ENCODE peak calls at places on chromosomes 3 and 15, in six cellular contexts. One of them, this sample, is unnamed.
A peak's percentile ranks its signal among the peaks of the same experiment; 100 is the strongest.

GRCh38 chr15:84764989-84765388 is 16.6 kb downstream of the ZNF592 start:
- DNase-seq in GM12878: no peak
- DNase-seq in HepG2: no peak
- DNase-seq in ovary: no peak
- DNase-seq in stomach: no peak
- DNase-seq in sigmoid colon: no peak
- DNase-seq in this sample: no peak

GRCh38 chr3:193746832-193747231 is 153.8 kb downstream of the OPA1 start:
- DNase-seq in stomach: no peak
- DNase-seq in sigmoid colon: no peak
- DNase-seq in ovary: no peak
- DNase-seq in GM12878: no peak
- DNase-seq in HepG2: no peak
- DNase-seq in this sample: no peak

GRCh38 chr15:48653216-48653615 is 7.7 kb upstream of the FBN1 start:
- DNase-seq in GM12878: no peak
- DNase-seq in sigmoid colon: no peak
- DNase-seq in ovary: no peak
- DNase-seq in HepG2: no peak
- DNase-seq in stomach: no peak
- DNase-seq in this sample: no peak

GRCh38 chr15:65245096-65245849 is 34.0 kb upstream of the CILP start:
- DNase-seq in stomach: no peak
- DNase-seq in HepG2: peak; percentile 75
- DNase-seq in ovary: peak; percentile 72
- DNase-seq in sigmoid colon: peak; percentile 93
- DNase-seq in GM12878: no peak
- DNase-seq in this sample: no peak

GRCh38 chr3:134008630-134009156 is 21.0 kb downstream of the SLCO2A1 start:
- DNase-seq in stomach: no peak
- DNase-seq in sigmoid colon: peak; percentile 10
- DNase-seq in ovary: no peak
- DNase-seq in GM12878: no peak
- DNase-seq in HepG2: no peak
- DNase-seq in this sample: no peak

GRCh38 chr3:142447308-142447851 is 457 bp downstream of the XRN1 start:
- DNase-seq in sigmoid colon: peak; percentile 68
- DNase-seq in GM12878: no peak
- DNase-seq in stomach: peak; percentile 34
- DNase-seq in HepG2: peak; percentile 39
- DNase-seq in ovary: peak; percentile 60
- DNase-seq in this sample: peak; percentile 80

GRCh38 chr3:155390361-155390760 is 96.9 kb upstream of the STRIT1 start:
- DNase-seq in ovary: no peak
- DNase-seq in stomach: no peak
- DNase-seq in GM12878: no peak
- DNase-seq in sigmoid colon: no peak
- DNase-seq in HepG2: no peak
- DNase-seq in this sample: no peak

GRCh38 chr15:41928100-41928499 is 34.2 kb upstream of the SPTBN5 start:
- DNase-seq in HepG2: peak; percentile 82
- DNase-seq in GM12878: peak; percentile 20
- DNase-seq in sigmoid colon: no peak
- DNase-seq in stomach: no peak
- DNase-seq in ovary: no peak
- DNase-seq in this sample: no peak

GRCh38 chr3:33008282-33008681 is 56.8 kb downstream of the CCR4 start:
- DNase-seq in stomach: no peak
- DNase-seq in GM12878: no peak
- DNase-seq in HepG2: no peak
- DNase-seq in ovary: no peak
- DNase-seq in sigmoid colon: no peak
- DNase-seq in this sample: no peak

GRCh38 chr3:128122013-128122412 is 1.6 kb downstream of the RUVBL1 start:
- DNase-seq in HepG2: no peak
- DNase-seq in GM12878: no peak
- DNase-seq in stomach: no peak
- DNase-seq in sigmoid colon: no peak
- DNase-seq in ovary: no peak
- DNase-seq in this sample: no peak
- H3K4me3 ChIP-seq in HepG2: peak overlapping the region; percentile 97
- H3K4me3 ChIP-seq in GM12878: peak overlapping the region; percentile 91
- H3K4me3 ChIP-seq in stomach: no peak overlapping the region
- H3K4me3 ChIP-seq in sigmoid colon: no peak overlapping the region
- H3K4me3 ChIP-seq in ovary: no peak overlapping the region
- H3K4me3 ChIP-seq in this sample: no peak overlapping the region

GRCh38 chr3:160449660-160450598 is at the start of gene TRIM59:
- DNase-seq in stomach: peak; percentile 94
- DNase-seq in sigmoid colon: peak; percentile 95
- DNase-seq in GM12878: peak; percentile 96
- DNase-seq in HepG2: peak; percentile 63
- DNase-seq in ovary: peak; percentile 80
- DNase-seq in this sample: peak; percentile 90
- TF ChIP-seq EP300 in stomach: no peak
- TF ChIP-seq EP300 in sigmoid colon: no peak
- TF ChIP-seq EP300 in GM12878: no peak
- TF ChIP-seq EP300 in HepG2: no peak
- TF ChIP-seq EP300 in ovary: no peak
- TF ChIP-seq EP300 in this sample: no peak

DNA sequence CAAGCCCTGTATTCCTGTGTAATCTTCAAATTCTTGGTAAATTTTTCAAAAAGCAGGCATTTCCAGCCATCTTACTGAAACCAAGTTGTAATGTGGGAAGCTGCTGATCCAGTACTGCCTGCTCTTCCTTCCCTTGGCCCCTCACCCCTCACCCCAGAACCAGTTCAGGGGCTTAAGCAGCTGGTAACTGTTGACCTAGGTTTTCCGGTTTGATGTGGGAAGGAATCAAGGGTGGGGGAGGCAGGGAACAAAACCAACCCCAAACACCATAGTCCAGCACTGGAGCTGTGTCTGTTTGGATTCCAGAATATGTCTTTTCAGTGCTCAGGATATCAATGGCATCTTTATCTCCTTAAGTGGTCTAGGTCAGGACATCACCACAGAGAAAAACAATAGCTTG is 26.7 kb downstream of the SNX1 start:
- DNase-seq in stomach: no peak
- DNase-seq in ovary: no peak
- DNase-seq in HepG2: no peak
- DNase-seq in sigmoid colon: no peak
- DNase-seq in GM12878: no peak
- DNase-seq in this sample: no peak
- TF ChIP-seq POLR2A in stomach: no peak
- TF ChIP-seq POLR2A in ovary: no peak
- TF ChIP-seq POLR2A in HepG2: no peak
- TF ChIP-seq POLR2A in sigmoid colon: no peak
- TF ChIP-seq POLR2A in GM12878: no peak
- TF ChIP-seq POLR2A in this sample: no peak

DNA sequence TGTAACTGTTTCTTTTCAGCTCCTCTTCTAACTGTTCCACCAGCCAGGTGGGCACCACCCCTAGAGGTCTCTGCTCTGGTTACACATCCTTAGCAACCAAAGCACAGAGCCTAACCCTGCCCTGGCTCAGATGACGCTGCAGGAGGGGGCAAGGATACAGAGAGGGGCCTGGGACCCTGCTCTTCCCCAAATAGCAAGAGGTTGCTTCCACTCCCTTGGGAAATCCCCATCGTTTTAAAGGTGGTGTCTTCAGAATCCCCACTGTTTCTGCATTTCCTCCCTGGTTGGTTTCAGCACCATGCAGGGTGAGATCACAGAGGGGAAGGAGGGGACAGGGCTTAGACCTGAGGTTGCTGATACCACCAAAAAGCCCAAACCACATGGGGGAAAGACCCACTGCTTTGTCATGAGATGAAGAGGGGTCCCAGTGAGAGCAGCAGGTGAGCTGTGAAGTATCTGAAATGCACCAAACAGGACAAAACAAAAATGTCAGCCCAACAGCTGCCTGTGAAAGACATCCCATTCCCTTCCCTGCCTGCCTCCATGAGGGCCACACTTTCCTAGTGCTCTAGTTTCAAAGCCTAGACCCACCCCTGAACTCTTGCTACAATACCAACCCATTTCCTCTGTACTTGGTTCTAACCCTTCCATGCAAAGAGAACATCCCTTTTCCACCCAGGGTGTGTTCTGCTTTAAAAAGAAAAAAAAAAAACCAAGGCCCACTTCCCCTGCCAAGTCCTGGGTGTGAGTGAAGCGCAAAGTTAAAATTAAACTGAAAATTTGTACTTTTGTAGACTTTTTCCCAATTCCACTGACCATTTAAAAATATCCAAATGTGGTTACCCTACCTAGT is 29.0 kb downstream of the ANP32A start:
- DNase-seq in ovary: no peak
- DNase-seq in HepG2: no peak
- DNase-seq in sigmoid colon: no peak
- DNase-seq in stomach: no peak
- DNase-seq in GM12878: peak; percentile 87
- DNase-seq in this sample: no peak
- H3K4me3 ChIP-seq in ovary: no peak overlapping the region
- H3K4me3 ChIP-seq in HepG2: no peak overlapping the region
- H3K4me3 ChIP-seq in sigmoid colon: no peak overlapping the region
- H3K4me3 ChIP-seq in stomach: no peak overlapping the region
- H3K4me3 ChIP-seq in GM12878: no peak overlapping the region
- H3K4me3 ChIP-seq in this sample: no peak overlapping the region

GRCh38 chr15:101447168-101447533 is 42.4 kb downstream of the PCSK6 start:
- DNase-seq in sigmoid colon: peak; percentile 55
- DNase-seq in stomach: no peak
- DNase-seq in GM12878: no peak
- DNase-seq in HepG2: no peak
- DNase-seq in ovary: no peak
- DNase-seq in this sample: no peak

GRCh38 chr15:101447561-101448071 is 41.9 kb downstream of the PCSK6 start:
- DNase-seq in stomach: peak; percentile 21
- DNase-seq in GM12878: no peak
- DNase-seq in sigmoid colon: no peak
- DNase-seq in ovary: no peak
- DNase-seq in HepG2: no peak
- DNase-seq in this sample: no peak

GRCh38 chr15:101446527-101447167 is 42.9 kb downstream of the PCSK6 start:
- DNase-seq in HepG2: peak; percentile 84
- DNase-seq in sigmoid colon: peak; percentile 57
- DNase-seq in GM12878: no peak
- DNase-seq in ovary: no peak
- DNase-seq in stomach: peak; percentile 18
- DNase-seq in this sample: no peak

GRCh38 chr15:101445109-101445508 is 44.4 kb downstream of the PCSK6 start:
- DNase-seq in stomach: no peak
- DNase-seq in GM12878: no peak
- DNase-seq in HepG2: no peak
- DNase-seq in ovary: no peak
- DNase-seq in sigmoid colon: no peak
- DNase-seq in this sample: no peak

GRCh38 chr15:101445562-101446526 is 43.7 kb downstream of the PCSK6 start:
- DNase-seq in HepG2: peak; percentile 87
- DNase-seq in stomach: peak; percentile 26
- DNase-seq in ovary: no peak
- DNase-seq in sigmoid colon: peak; percentile 71
- DNase-seq in GM12878: no peak
- DNase-seq in this sample: no peak
- TF ChIP-seq EP300 in HepG2: peak; percentile 65
- TF ChIP-seq EP300 in stomach: no peak
- TF ChIP-seq EP300 in ovary: no peak
- TF ChIP-seq EP300 in sigmoid colon: no peak
- TF ChIP-seq EP300 in GM12878: no peak
- TF ChIP-seq EP300 in this sample: no peak

GRCh38 chr3:52688266-52688665 is 2.4 kb downstream of the GNL3 start:
- DNase-seq in stomach: no peak
- DNase-seq in GM12878: no peak
- DNase-seq in HepG2: no peak
- DNase-seq in sigmoid colon: no peak
- DNase-seq in ovary: no peak
- DNase-seq in this sample: no peak
- TF ChIP-seq POLR2A in stomach: no peak
- TF ChIP-seq POLR2A in GM12878: no peak
- TF ChIP-seq POLR2A in HepG2: no peak
- TF ChIP-seq POLR2A in sigmoid colon: no peak
- TF ChIP-seq POLR2A in ovary: no peak
- TF ChIP-seq POLR2A in this sample: no peak

GRCh38 chr3:124636101-124636862 is 94.0 kb upstream of the UMPS start:
- DNase-seq in stomach: no peak
- DNase-seq in sigmoid colon: no peak
- DNase-seq in GM12878: no peak
- DNase-seq in HepG2: no peak
- DNase-seq in ovary: no peak
- DNase-seq in this sample: no peak

GRCh38 chr3:124635169-124635539 is 95.1 kb upstream of the UMPS start:
- DNase-seq in HepG2: peak; percentile 84
- DNase-seq in ovary: no peak
- DNase-seq in GM12878: no peak
- DNase-seq in sigmoid colon: no peak
- DNase-seq in stomach: no peak
- DNase-seq in this sample: no peak

GRCh38 chr3:124634210-124635168 is 95.8 kb upstream of the UMPS start:
- DNase-seq in stomach: no peak
- DNase-seq in GM12878: no peak
- DNase-seq in HepG2: peak; percentile 79
- DNase-seq in sigmoid colon: no peak
- DNase-seq in ovary: no peak
- DNase-seq in this sample: no peak

GRCh38 chr3:124639406-124640237 is 90.6 kb upstream of the UMPS start:
- DNase-seq in sigmoid colon: no peak
- DNase-seq in HepG2: no peak
- DNase-seq in ovary: no peak
- DNase-seq in GM12878: peak; percentile 77
- DNase-seq in stomach: no peak
- DNase-seq in this sample: no peak

GRCh38 chr3:124636863-124637296 is 93.4 kb upstream of the UMPS start:
- DNase-seq in GM12878: no peak
- DNase-seq in HepG2: peak; percentile 51
- DNase-seq in ovary: no peak
- DNase-seq in stomach: no peak
- DNase-seq in sigmoid colon: no peak
- DNase-seq in this sample: no peak
- H3K4me3 ChIP-seq in GM12878: no peak overlapping the region
- H3K4me3 ChIP-seq in HepG2: no peak overlapping the region
- H3K4me3 ChIP-seq in ovary: no peak overlapping the region
- H3K4me3 ChIP-seq in stomach: peak overlapping the region; percentile 9
- H3K4me3 ChIP-seq in sigmoid colon: no peak overlapping the region
- H3K4me3 ChIP-seq in this sample: no peak overlapping the region

DNA sequence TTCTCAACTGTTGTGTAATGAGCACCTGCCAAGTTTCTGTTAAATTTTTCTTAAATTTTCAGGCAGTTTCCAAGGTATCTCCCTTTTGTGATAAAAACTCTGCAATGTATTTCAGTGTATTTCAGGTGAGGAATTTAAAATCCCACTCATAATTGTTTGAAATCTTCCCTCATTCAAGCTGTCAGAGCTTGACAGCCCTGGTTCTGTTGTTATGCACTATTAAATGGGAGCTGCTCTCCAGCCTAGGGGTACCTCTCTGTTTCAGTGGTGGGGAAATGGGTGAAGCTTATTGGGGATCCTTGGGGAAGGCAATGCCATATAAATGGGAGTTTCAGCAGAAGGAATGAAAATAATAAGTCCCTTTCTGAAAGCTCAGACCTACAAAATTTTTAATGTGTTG is 178.0 kb upstream of the TMCO5A start:
- DNase-seq in GM12878: no peak
- DNase-seq in HepG2: no peak
- DNase-seq in sigmoid colon: no peak
- DNase-seq in stomach: no peak
- DNase-seq in ovary: no peak
- DNase-seq in this sample: no peak
- TF ChIP-seq EP300 in GM12878: no peak
- TF ChIP-seq EP300 in HepG2: no peak
- TF ChIP-seq EP300 in sigmoid colon: no peak
- TF ChIP-seq EP300 in stomach: no peak
- TF ChIP-seq EP300 in ovary: no peak
- TF ChIP-seq EP300 in this sample: no peak

GRCh38 chr3:147393261-147393964 is 12.9 kb downstream of the ZIC4 start:
- DNase-seq in sigmoid colon: peak; percentile 62
- DNase-seq in GM12878: no peak
- DNase-seq in stomach: no peak
- DNase-seq in ovary: no peak
- DNase-seq in HepG2: no peak
- DNase-seq in this sample: no peak
- TF ChIP-seq POLR2A in sigmoid colon: no peak
- TF ChIP-seq POLR2A in GM12878: no peak
- TF ChIP-seq POLR2A in stomach: no peak
- TF ChIP-seq POLR2A in ovary: no peak
- TF ChIP-seq POLR2A in HepG2: no peak
- TF ChIP-seq POLR2A in this sample: no peak